ENCODE peak calls at places on chromosomes 5 and 9, in six cellular contexts. E is PC-9, F is cardiac muscle cell, L is H1, G is GM23338, P is hepatocyte. A is an unnamed sample. For H3K4me1, the result is how much of the 10 kb centered on the place peaks cover.

GRCh38 chr9:99103054-99103453 is 1.9 kb upstream of the TGFBR1 start:
- DNase-seq in E (no peak), F (no peak), L (no peak), G (no peak), P (no peak), A (no peak)

GRCh38 chr9:69502671-69503301 is 169.4 kb downstream of the APBA1 start:
- DNase-seq in E (no peak), F (peak), L (no peak), G (no peak), P (no peak), A (no peak)

GRCh38 chr5:152187668-152188067 is 217.4 kb downstream of the NMUR2 start:
- DNase-seq in E (no peak), F (no peak), L (no peak), G (no peak), P (no peak), A (no peak)

GRCh38 chr9:130150779-130151381 is 21.3 kb upstream of the NCS1 start:
- DNase-seq in E (peak), F (no peak), L (no peak), G (no peak), P (no peak), A (no peak)

GRCh38 chr9:72025956-72026355 is 34.5 kb downstream of the C9orf57 start:
- DNase-seq in E (no peak), F (no peak), L (no peak), G (no peak), P (no peak), A (no peak)

GRCh38 chr5:138909734-138910133 is 34.6 kb upstream of the LRRTM2 start:
- DNase-seq in E (no peak), F (no peak), L (no peak), G (no peak), P (no peak), A (no peak)

GRCh38 chr9:20698799-20699198 is 14.7 kb downstream of the FOCAD start:
- DNase-seq in E (no peak), F (no peak), L (no peak), G (no peak), P (no peak), A (no peak)

GRCh38 chr5:56575821-56576220 is 239.5 kb upstream of the MAP3K1 start:
- DNase-seq in E (no peak), F (no peak), L (no peak), G (no peak), P (no peak), A (no peak)

GRCh38 chr5:10463566-10463965 is 21.9 kb downstream of the ROPN1L start:
- DNase-seq in E (no peak), F (no peak), L (no peak), G (no peak), P (no peak), A (no peak)

GRCh38 chr5:12952409-12952808 is 992.1 kb downstream of the DNAH5 start:
- DNase-seq in E (no peak), F (no peak), L (no peak), G (no peak), P (no peak), A (no peak)

GRCh38 chr5:149040421-149040820 is 22.4 kb downstream of the SH3TC2 start:
- DNase-seq in E (no peak), F (peak), L (no peak), G (no peak), P (no peak), A (no peak)

GRCh38 chr9:36888551-36888950 is 145.5 kb downstream of the PAX5 start:
- DNase-seq in E (no peak), F (no peak), L (no peak), G (no peak), P (no peak), A (no peak)

GRCh38 chr5:87007737-87008136 is 259.9 kb upstream of the RASA1 start:
- DNase-seq in E (no peak), F (peak), L (no peak), G (no peak), P (no peak), A (no peak)

GRCh38 chr5:36796171-36796570 is 80.4 kb upstream of the NIPBL start:
- DNase-seq in E (no peak), F (no peak), L (no peak), G (peak), P (no peak), A (no peak)

GRCh38 chr5:54537720-54538119 is 20.2 kb downstream of the SNX18 start:
- DNase-seq in E (no peak), F (no peak), L (no peak), G (no peak), P (no peak), A (no peak)

GRCh38 chr9:83432877-83433276 is 105.3 kb downstream of the FRMD3 start:
- DNase-seq in E (no peak), F (no peak), L (no peak), G (no peak), P (no peak), A (no peak)

GRCh38 chr9:83430681-83431080 is 107.5 kb downstream of the FRMD3 start:
- DNase-seq in E (no peak), F (no peak), L (no peak), G (no peak), P (no peak), A (no peak)

GRCh38 chr9:83432104-83432627 is 106.0 kb downstream of the FRMD3 start:
- DNase-seq in E (peak), F (peak), L (peak), G (peak), P (no peak), A (peak)

GRCh38 chr9:83431470-83432060 is 106.6 kb downstream of the FRMD3 start:
- DNase-seq in E (peak), F (no peak), L (no peak), G (no peak), P (no peak), A (no peak)

DNA sequence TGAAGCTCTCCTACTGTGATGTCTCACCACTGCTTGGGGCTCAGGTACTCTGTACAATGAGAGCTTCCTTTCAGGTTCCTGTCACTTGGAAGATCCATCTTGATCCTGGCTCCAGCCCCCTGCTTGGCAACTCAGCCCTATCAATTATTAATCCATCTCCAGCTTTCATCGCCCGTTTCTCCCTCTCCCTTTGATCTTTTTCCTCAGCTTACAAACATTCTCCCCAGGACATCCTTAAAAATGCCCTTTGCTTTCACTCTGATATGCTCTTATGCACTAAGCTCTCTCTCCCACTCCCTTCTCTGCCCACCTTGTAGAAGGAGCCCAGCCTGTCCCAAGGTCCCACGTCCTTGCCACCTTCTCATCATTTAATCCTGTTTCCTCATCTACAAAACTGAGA is 109.0 kb downstream of the FRMD3 start:
- DNase-seq in E (no peak), F (no peak), L (no peak), G (no peak), P (no peak), A (no peak)
- H3K4me1 ChIP-seq in E (under half), F (under half), L (under half), G (under half), P (under half), A (under half)

DNA sequence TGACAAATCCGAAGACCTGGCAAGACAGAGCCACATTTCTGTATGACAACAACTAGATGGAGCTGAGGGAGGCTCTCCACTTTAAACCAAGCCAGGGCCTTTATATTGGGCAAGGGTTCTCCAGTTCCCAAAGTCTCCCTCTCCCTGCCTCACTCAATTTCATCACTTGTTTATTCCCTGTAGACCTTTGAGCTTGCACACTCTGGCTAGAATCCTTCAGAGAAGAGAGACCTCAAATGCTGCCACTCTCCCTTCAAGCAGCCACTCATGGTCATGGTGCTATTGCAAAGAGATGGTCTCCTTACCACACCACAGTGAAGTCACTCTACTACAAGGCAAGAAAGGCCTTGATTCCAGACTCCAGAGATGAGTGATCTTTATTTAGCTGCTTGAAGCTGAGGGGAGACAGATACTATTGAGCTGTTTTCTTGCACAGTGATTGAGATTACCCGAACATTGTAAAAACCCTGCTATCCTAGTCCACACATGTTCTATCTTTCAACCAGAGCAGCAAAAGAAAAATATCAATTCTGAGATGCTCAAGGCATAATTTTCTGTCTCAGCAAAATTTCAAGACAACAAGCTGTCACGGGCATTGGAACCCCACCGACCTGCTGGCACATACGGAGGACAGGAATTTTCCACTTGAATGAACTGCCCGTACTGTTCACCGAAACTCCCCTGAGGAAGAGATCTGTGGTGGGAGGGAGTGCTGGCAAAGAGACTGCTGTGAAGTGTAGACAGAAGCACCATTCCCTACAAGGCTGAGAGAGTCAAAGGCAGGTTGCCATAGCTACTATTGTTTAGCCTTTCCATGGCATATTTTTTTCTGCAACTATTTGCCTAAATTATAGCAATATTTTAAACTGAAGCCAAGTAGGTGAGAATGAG is 81.1 kb downstream of the CDO1 start:
- DNase-seq in E (no peak), F (no peak), L (no peak), G (peak), P (no peak), A (no peak)
- H3K4me3 ChIP-seq in E (no peak), F (no peak), L (no peak), G (peak), P (no peak), A (no peak)

DNA sequence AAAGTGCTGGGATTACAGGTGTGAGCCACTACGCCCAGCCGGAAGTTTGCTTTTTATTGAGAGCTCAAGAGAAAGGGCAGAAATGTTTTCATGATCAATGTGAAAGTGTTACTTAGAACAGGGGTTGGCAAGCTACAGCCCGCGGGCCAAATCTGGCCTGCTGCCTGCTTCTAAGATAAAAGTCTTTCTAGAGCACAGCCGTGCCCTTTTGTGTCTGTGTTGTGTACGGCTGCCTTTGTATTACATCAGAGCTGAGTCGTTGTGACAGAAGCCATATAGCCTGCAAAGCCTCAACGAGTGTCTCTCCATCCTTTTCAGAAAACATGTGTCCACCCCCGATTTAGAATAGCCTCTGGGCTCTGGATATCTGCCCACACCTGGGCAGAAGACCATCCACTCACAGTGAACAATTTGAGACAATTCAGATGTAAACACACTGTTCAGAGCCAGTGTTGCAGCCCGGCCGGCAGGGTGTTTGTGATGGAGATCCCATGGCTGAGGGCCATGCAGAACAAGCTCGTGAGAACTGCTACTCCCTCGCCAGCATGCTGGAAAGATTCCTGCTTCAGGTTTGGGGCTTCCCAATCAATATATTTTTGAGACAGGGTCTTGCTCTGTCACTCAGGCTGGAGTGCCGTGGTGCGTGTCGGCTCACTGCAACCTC is 28.8 kb downstream of the AK8 start:
- DNase-seq in E (no peak), F (peak), L (no peak), G (no peak), P (peak), A (no peak)
- H3K4me1 ChIP-seq in E (under half), F (under half), L (under half), G (under half), P (under half), A (under half)

GRCh38 chr5:14332746-14333145 is 189.6 kb downstream of the TRIO start:
- DNase-seq in E (no peak), F (no peak), L (no peak), G (no peak), P (no peak), A (no peak)

GRCh38 chr5:14328144-14328543 is 185.0 kb downstream of the TRIO start:
- DNase-seq in E (no peak), F (no peak), L (no peak), G (no peak), P (no peak), A (no peak)

GRCh38 chr5:14330729-14331128 is 187.6 kb downstream of the TRIO start:
- DNase-seq in E (no peak), F (no peak), L (no peak), G (no peak), P (no peak), A (no peak)

GRCh38 chr5:14331377-14331776 is 188.2 kb downstream of the TRIO start:
- DNase-seq in E (no peak), F (no peak), L (no peak), G (no peak), P (no peak), A (no peak)

DNA sequence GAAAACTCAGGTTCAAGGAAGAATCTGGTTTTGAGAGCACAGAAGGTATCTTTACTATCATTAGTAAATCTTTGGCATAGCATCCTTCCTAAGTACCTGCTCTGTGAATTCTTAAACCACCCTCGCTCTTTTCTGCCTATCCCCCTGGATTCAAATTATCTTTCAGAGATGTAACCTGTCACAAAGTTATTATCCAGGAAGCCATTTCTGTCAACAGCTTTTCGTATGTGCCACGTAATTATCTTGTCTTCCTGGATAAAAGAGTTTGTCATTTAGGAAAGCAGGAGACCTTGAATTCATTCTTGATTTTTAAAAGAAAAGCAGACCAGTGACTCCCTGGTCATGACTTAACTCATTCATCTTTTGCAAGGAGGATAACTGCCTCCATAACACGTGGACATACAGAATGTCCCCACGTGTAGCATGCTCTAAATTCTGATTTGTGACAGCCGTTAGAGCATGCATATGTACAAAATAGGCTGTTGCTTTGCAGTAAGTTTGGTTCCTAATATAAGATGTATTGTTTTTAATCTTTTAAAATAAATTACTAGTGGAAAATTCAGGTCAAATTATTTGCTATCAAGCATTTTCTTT is 189.0 kb downstream of the TRIO start:
- DNase-seq in E (no peak), F (no peak), L (no peak), G (no peak), P (no peak), A (no peak)
- H3K4me3 ChIP-seq in E (no peak), F (no peak), L (no peak), G (no peak), P (no peak), A (no peak)

A was measured in iPS DF 6.9.